ENCODE peak calls at places on chromosome 16, in seven cellular contexts. J is astrocyte of the spinal cord, X is AG04450, H is left ventricle myocardium superior, W is GM12865, T is T-helper 1 cell, D is NCI-H1092 treated with DMSO at 0.1 percent for 48 hours. Y is an unnamed sample.

GRCh38 chr16:70512456-70512855 is 10.9 kb downstream of the COG4 start:
- DNase-seq in J (no peak), X (no peak), H (no peak), W (no peak), T (no peak), D (no peak), Y (no peak)

GRCh38 chr16:23435500-23435899 is 17.5 kb downstream of the COG7 start:
- DNase-seq in J (peak; percentile 64), X (no peak), H (peak; percentile 62), W (peak; percentile 78), T (peak; percentile 17), D (peak; percentile 66), Y (peak; percentile 66)

GRCh38 chr16:59327894-59328293 is 593.8 kb upstream of the GOT2 start:
- DNase-seq in J (no peak), X (no peak), H (no peak), W (no peak), T (no peak), D (no peak), Y (no peak)

GRCh38 chr16:13968835-13969234 is 48.9 kb downstream of the ERCC4 start:
- DNase-seq in J (no peak), X (no peak), H (no peak), W (no peak), T (no peak), D (no peak), Y (no peak)

GRCh38 chr16:25063102-25063501 is 47.9 kb upstream of the ARHGAP17 start:
- DNase-seq in J (no peak), X (no peak), H (no peak), W (peak; percentile 43), T (no peak), D (no peak), Y (no peak)

GRCh38 chr16:88772871-88773811 is 11.9 kb downstream of the PIEZO1 start:
- DNase-seq in J (peak; percentile 90), X (peak; percentile 86), H (peak; percentile 65), W (no peak), T (no peak), D (peak; percentile 25), Y (peak; percentile 86)

GRCh38 chr16:56939801-56940200 is 7.9 kb downstream of the HERPUD1 start:
- DNase-seq in J (no peak), X (no peak), H (no peak), W (no peak), T (no peak), D (peak; percentile 28), Y (no peak)

GRCh38 chr16:23519282-23519681 is 9.0 kb upstream of the GGA2 start:
- DNase-seq in J (no peak), X (no peak), H (no peak), W (peak; percentile 22), T (no peak), D (no peak), Y (no peak)

GRCh38 chr16:67546761-67547422 is 15.4 kb upstream of the CTCF start:
- DNase-seq in J (peak; percentile 52), X (no peak), H (peak; percentile 84), W (peak; percentile 84), T (peak; percentile 49), D (peak; percentile 28), Y (peak; percentile 77)

GRCh38 chr16:80804451-80805383 is at the start of gene CDYL2:
- DNase-seq in J (no peak), X (no peak), H (peak; percentile 71), W (peak; percentile 70), T (peak; percentile 19), D (no peak), Y (no peak)

GRCh38 chr16:85650864-85651811 is 37.6 kb downstream of the GINS2 start:
- DNase-seq in J (no peak), X (no peak), H (peak; percentile 78), W (no peak), T (no peak), D (peak; percentile 66), Y (no peak)

GRCh38 chr16:11164482-11165270 is 91.3 kb downstream of the SOCS1 start:
- DNase-seq in J (no peak), X (no peak), H (peak; percentile 9), W (no peak), T (no peak), D (no peak), Y (peak; percentile 69)

GRCh38 chr16:57804111-57804837 is 2.0 kb upstream of the KIFC3 start:
- DNase-seq in J (no peak), X (no peak), H (no peak), W (no peak), T (no peak), D (no peak), Y (no peak)

GRCh38 chr16:7246578-7246977 is 86.1 kb upstream of the RBFOX1 start:
- DNase-seq in J (no peak), X (no peak), H (peak; percentile 43), W (no peak), T (no peak), D (no peak), Y (no peak)

GRCh38 chr16:73010150-73010676 is 37.7 kb downstream of the ZFHX3 start:
- DNase-seq in J (no peak), X (no peak), H (no peak), W (no peak), T (no peak), D (peak; percentile 86), Y (no peak)

GRCh38 chr16:90077757-90078593 is 844 bp upstream of the PRDM7 start:
- DNase-seq in J (peak; percentile 44), X (no peak), H (no peak), W (peak; percentile 58), T (no peak), D (peak; percentile 72), Y (peak; percentile 71)

GRCh38 chr16:30521476-30521872 is 4.9 kb downstream of the ZNF768 start:
- DNase-seq in J (no peak), X (no peak), H (no peak), W (no peak), T (no peak), D (no peak), Y (no peak)

GRCh38 chr16:65410801-65411200 is 288.9 kb upstream of the CDH11 start:
- DNase-seq in J (peak; percentile 73), X (peak; percentile 50), H (no peak), W (no peak), T (no peak), D (no peak), Y (no peak)

GRCh38 chr16:85612801-85613608 is at the start of gene GSE1:
- DNase-seq in J (peak; percentile 77), X (no peak), H (peak; percentile 96), W (peak; percentile 94), T (peak; percentile 42), D (peak; percentile 94), Y (peak; percentile 76)

GRCh38 chr16:17459903-17460521 is 10.7 kb downstream of the XYLT1 start:
- DNase-seq in J (peak; percentile 27), X (no peak), H (no peak), W (peak; percentile 55), T (no peak), D (no peak), Y (no peak)

GRCh38 chr16:77387810-77388209 is 47.0 kb downstream of the ADAMTS18 start:
- DNase-seq in J (no peak), X (no peak), H (no peak), W (no peak), T (no peak), D (no peak), Y (no peak)

GRCh38 chr16:66947302-66948033 is 12.2 kb downstream of the CES2 start:
- DNase-seq in J (peak; percentile 84), X (peak; percentile 63), H (peak; percentile 84), W (peak; percentile 89), T (peak; percentile 54), D (peak; percentile 80), Y (peak; percentile 94)

GRCh38 chr16:87057951-87058560 is 259.1 kb downstream of the C16orf95 start:
- DNase-seq in J (no peak), X (no peak), H (no peak), W (no peak), T (no peak), D (no peak), Y (no peak)

GRCh38 chr16:27308792-27309191 is 5.0 kb upstream of the IL4R start:
- DNase-seq in J (no peak), X (no peak), H (no peak), W (no peak), T (no peak), D (no peak), Y (no peak)

GRCh38 chr16:23856345-23856744 is 20.6 kb downstream of the PRKCB start:
- DNase-seq in J (no peak), X (no peak), H (no peak), W (peak; percentile 44), T (no peak), D (no peak), Y (no peak)

GRCh38 chr16:82638095-82638798 is 11.5 kb downstream of the CDH13 start:
- DNase-seq in J (peak; percentile 92), X (no peak), H (no peak), W (no peak), T (no peak), D (peak; percentile 20), Y (no peak)

GRCh38 chr16:25213709-25214416 is 2.9 kb upstream of the AQP8 start:
- DNase-seq in J (no peak), X (no peak), H (no peak), W (no peak), T (no peak), D (no peak), Y (no peak)

GRCh38 chr16:85825326-85825725 is 25.8 kb downstream of the COX4I1 start:
- DNase-seq in J (no peak), X (no peak), H (no peak), W (no peak), T (no peak), D (no peak), Y (no peak)

GRCh38 chr16:29744541-29745101 is 1.2 kb downstream of the C16orf54 start:
- DNase-seq in J (no peak), X (no peak), H (no peak), W (no peak), T (no peak), D (no peak), Y (no peak)

GRCh38 chr16:65178151-65178550 is 56.3 kb upstream of the CDH11 start:
- DNase-seq in J (peak; percentile 51), X (no peak), H (no peak), W (no peak), T (no peak), D (no peak), Y (no peak)

GRCh38 chr16:80107900-80108299 is 432.9 kb upstream of the DYNLRB2 start:
- DNase-seq in J (peak; percentile 15), X (no peak), H (no peak), W (no peak), T (no peak), D (no peak), Y (no peak)

GRCh38 chr16:88634994-88635670 is 3.2 kb upstream of the IL17C start:
- DNase-seq in J (no peak), X (no peak), H (no peak), W (no peak), T (no peak), D (no peak), Y (no peak)

GRCh38 chr16:81786321-81786720 is 7.2 kb downstream of the PLCG2 start:
- DNase-seq in J (peak; percentile 30), X (no peak), H (no peak), W (no peak), T (no peak), D (no peak), Y (no peak)

GRCh38 chr16:22220076-22220453 is 14.0 kb downstream of the EEF2K start:
- DNase-seq in J (peak; percentile 30), X (no peak), H (peak; percentile 88), W (no peak), T (no peak), D (no peak), Y (no peak)

GRCh38 chr16:69187387-69187890 is 475 bp downstream of the SNTB2 start:
- DNase-seq in J (no peak), X (no peak), H (peak; percentile 72), W (peak; percentile 62), T (peak; percentile 20), D (peak; percentile 72), Y (peak; percentile 33)

GRCh38 chr16:15650698-15651161 is 685 bp downstream of the NDE1 start:
- DNase-seq in J (peak; percentile 26), X (no peak), H (no peak), W (peak; percentile 76), T (peak; percentile 22), D (no peak), Y (peak; percentile 18)

GRCh38 chr16:83336630-83337029 is 471.1 kb upstream of the HSBP1 start:
- DNase-seq in J (peak; percentile 72), X (peak; percentile 1), H (no peak), W (no peak), T (no peak), D (peak; percentile 35), Y (peak; percentile 74)

GRCh38 chr16:52350031-52350430 is 196.9 kb downstream of the TOX3 start:
- DNase-seq in J (no peak), X (no peak), H (no peak), W (no peak), T (no peak), D (no peak), Y (no peak)